ENCODE peak calls at places on chromosomes 3 and 15, in seven cellular contexts. T, R, D, J, Y, C and O are unnamed samples.

GRCh38 chr3:162569314-162569713 is 1072.7 kb downstream of the OTOL1 start:
- DNase-seq in Y (no peak), J (peak), R (no peak), C (no peak), D (no peak), T (peak), O (no peak)

GRCh38 chr3:115418583-115418982 is 204.7 kb upstream of the GAP43 start:
- DNase-seq in T (no peak), Y (no peak), J (no peak), C (peak), R (no peak), D (no peak), O (no peak)

GRCh38 chr3:167913218-167913902 is 177.8 kb downstream of the SERPINI1 start:
- DNase-seq in J (peak), T (peak), D (peak), Y (peak), C (peak), R (peak), O (no peak)

GRCh38 chr3:15460891-15461524 is 33.6 kb downstream of the EAF1 start:
- DNase-seq in R (no peak), D (no peak), Y (no peak), J (no peak), C (peak), T (no peak), O (peak)

GRCh38 chr3:26118165-26118564 is 328.3 kb downstream of the OXSM start:
- DNase-seq in J (no peak), C (peak), Y (peak), D (no peak), T (no peak), R (no peak), O (peak)

GRCh38 chr3:126960604-126960995 is 22.3 kb upstream of the PLXNA1 start:
- DNase-seq in C (no peak), J (no peak), Y (no peak), T (no peak), R (no peak), D (no peak), O (no peak)

GRCh38 chr3:170622369-170623159 is 36.7 kb upstream of the SLC7A14 start:
- DNase-seq in C (no peak), Y (no peak), D (no peak), R (peak), T (peak), J (no peak), O (no peak)

GRCh38 chr3:16487506-16488175 is 25.9 kb downstream of the RFTN1 start:
- DNase-seq in Y (no peak), T (no peak), C (no peak), R (no peak), J (no peak), D (no peak), O (no peak)

DNA sequence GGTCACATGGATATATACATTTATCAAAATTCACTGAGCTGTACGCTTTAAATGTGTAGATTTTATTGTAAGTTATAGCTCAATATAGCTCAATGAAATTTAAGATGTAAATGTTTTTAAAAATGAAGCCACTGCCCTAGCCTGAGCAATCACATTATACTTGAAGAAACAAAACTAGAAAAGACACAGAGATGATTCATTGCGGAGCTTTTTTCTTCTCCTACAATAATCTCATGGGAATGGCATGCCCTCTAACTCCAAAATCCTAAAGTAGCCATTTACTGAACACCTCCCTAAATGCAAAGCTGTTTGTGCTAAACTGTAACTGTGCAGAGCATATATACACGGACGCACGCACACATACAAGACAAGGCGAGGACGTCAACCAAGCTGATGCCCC is 84.2 kb downstream of the MYO9A start:
- DNase-seq in C (no peak), R (peak), T (no peak), Y (no peak), J (no peak), D (no peak), O (no peak)
- TF ChIP-seq EZH2phosphoT487 in C (no peak), R (no peak), T (no peak), Y (no peak), J (no peak), D (no peak), O (no peak)

GRCh38 chr15:64847876-64848716 is 6.4 kb downstream of the PLEKHO2 start:
- DNase-seq in D (no peak), T (no peak), J (no peak), Y (peak), C (no peak), R (no peak), O (no peak)
- H3K4me3 ChIP-seq in D (no peak), T (no peak), J (no peak), Y (no peak), C (no peak), R (no peak), O (no peak)

DNA sequence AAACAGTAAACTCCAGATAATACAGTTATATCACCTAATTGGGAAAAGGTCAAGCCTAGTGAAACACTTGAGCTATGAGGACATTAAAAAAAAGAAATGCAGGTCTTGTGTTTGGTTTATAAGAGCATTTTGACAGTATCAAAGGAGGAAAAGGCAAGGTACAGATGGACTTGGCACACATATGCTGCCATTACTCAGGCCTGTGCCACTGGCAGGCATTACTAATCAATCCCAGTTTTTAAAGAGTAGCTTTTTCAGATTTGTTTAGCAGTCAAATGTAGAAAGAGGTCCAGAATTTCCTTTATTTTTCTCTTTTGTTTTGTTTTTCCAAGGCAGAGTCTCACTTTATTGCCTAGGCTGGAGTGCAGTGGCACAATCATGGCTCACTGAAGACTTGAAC is 38.9 kb downstream of the MDFIC2 start:
- DNase-seq in D (no peak), Y (no peak), J (no peak), T (no peak), R (no peak), C (no peak), O (no peak)
- TF ChIP-seq EZH2phosphoT487 in D (no peak), Y (no peak), J (no peak), T (no peak), R (no peak), C (no peak), O (no peak)

GRCh38 chr3:188947983-188948657 is 223.7 kb upstream of the TPRG1 start:
- DNase-seq in T (peak), J (peak), R (peak), Y (peak), C (no peak), D (peak), O (no peak)
- H3K4me3 ChIP-seq in T (no peak), J (peak), R (peak), Y (peak), C (no peak), D (peak), O (no peak)